ENCODE peak calls at places on chromosomes 4 and X, in seven cellular contexts. F is adrenal gland; G is CD8-positive, alpha-beta T cell; X is PC-9; J is neural crest cell; E is astrocyte; L is bronchial epithelial cell. C is an unnamed sample.

GRCh38 chrX:46573331-46573895 is at the start of gene CHST7:
- DNase-seq in X (no peak), F (peak; percentile 46), E (peak; percentile 55), J (peak; percentile 42), G (peak; percentile 58), L (peak; percentile 31), C (peak; percentile 31)

GRCh38 chrX:17413228-17413627 is 38.2 kb downstream of the NHS start:
- DNase-seq in J (no peak), E (peak; percentile 96), L (peak; percentile 90), G (no peak), F (no peak), X (peak; percentile 82), C (no peak)

GRCh38 chr4:104795264-104795934 is 300.7 kb upstream of the CXXC4 start:
- DNase-seq in E (no peak), X (no peak), F (no peak), J (no peak), G (no peak), L (no peak), C (no peak)

GRCh38 chr4:52098618-52099017 is 47.5 kb downstream of the SPATA18 start:
- DNase-seq in G (no peak), F (no peak), J (no peak), E (no peak), L (peak; percentile 79), X (no peak), C (no peak)

GRCh38 chr4:18020145-18020670 is 1.3 kb downstream of the LCORL start:
- DNase-seq in G (peak; percentile 17), L (no peak), E (no peak), X (no peak), J (peak; percentile 8), F (no peak), C (no peak)

GRCh38 chrX:63754141-63754859 is 30.7 kb downstream of the ARHGEF9 start:
- DNase-seq in L (peak; percentile 5), E (peak; percentile 18), F (no peak), J (no peak), G (peak; percentile 37), X (no peak), C (no peak)

GRCh38 chrX:153851981-153852380 is 21.6 kb upstream of the PDZD4 start:
- DNase-seq in L (no peak), G (no peak), F (no peak), J (no peak), E (no peak), X (no peak), C (no peak)

GRCh38 chr4:139767168-139767567 is 101.5 kb downstream of the MGST2 start:
- DNase-seq in L (no peak), E (peak; percentile 90), J (no peak), F (no peak), X (peak; percentile 43), G (no peak), C (no peak)

GRCh38 chr4:81512371-81512770 is 40.7 kb upstream of the RASGEF1B start:
- DNase-seq in L (no peak), F (no peak), X (no peak), J (no peak), G (no peak), E (no peak), C (no peak)

GRCh38 chrX:53678667-53679066 is 7.9 kb downstream of the HUWE1 start:
- DNase-seq in G (no peak), J (no peak), F (no peak), E (no peak), X (no peak), L (peak; percentile 11), C (no peak)

GRCh38 chr4:98903963-98904362 is 25.0 kb downstream of the EIF4E start:
- DNase-seq in E (no peak), F (no peak), X (no peak), G (no peak), J (no peak), L (no peak), C (no peak)

GRCh38 chr4:140092094-140092820 is 61.7 kb downstream of the MAML3 start:
- DNase-seq in E (no peak), X (peak; percentile 36), J (no peak), L (no peak), G (no peak), F (peak; percentile 57), C (peak; percentile 36)

GRCh38 chr4:26028133-26028792 is 114.2 kb downstream of the SMIM20 start:
- DNase-seq in J (no peak), X (no peak), F (no peak), L (no peak), G (no peak), E (no peak), C (no peak)

GRCh38 chrX:30751497-30751896 is 98.3 kb downstream of the GK start:
- DNase-seq in X (peak; percentile 76), L (peak; percentile 68), F (no peak), G (no peak), E (no peak), J (no peak), C (no peak)

GRCh38 chr4:144712775-144713174 is 66.8 kb downstream of the HHIP start:
- DNase-seq in F (no peak), L (peak; percentile 18), J (no peak), E (peak; percentile 90), G (no peak), X (no peak), C (no peak)

GRCh38 chr4:80171251-80171650 is 26.1 kb upstream of the PRDM8 start:
- DNase-seq in J (no peak), E (peak; percentile 71), G (no peak), X (no peak), L (no peak), F (no peak), C (no peak)

GRCh38 chr4:108559067-108559793 is 61.1 kb upstream of the RPL34 start:
- DNase-seq in X (no peak), E (no peak), L (peak; percentile 37), F (no peak), J (no peak), G (no peak), C (no peak)

GRCh38 chrX:111319451-111319850 is 49.2 kb upstream of the CAPN6 start:
- DNase-seq in F (no peak), J (no peak), E (no peak), L (no peak), X (no peak), G (no peak), C (no peak)

GRCh38 chrX:45011131-45011530 is 138.1 kb downstream of the KDM6A start:
- DNase-seq in E (peak; percentile 85), G (no peak), L (peak; percentile 75), X (peak; percentile 61), J (no peak), F (no peak), C (no peak)

GRCh38 chr4:20253799-20254409 is 2.2 kb downstream of the SLIT2 start:
- DNase-seq in F (peak; percentile 52), G (no peak), E (peak; percentile 15), L (no peak), X (no peak), J (no peak), C (no peak)

GRCh38 chr4:124499266-124499665 is 213.3 kb downstream of the ANKRD50 start:
- DNase-seq in E (no peak), J (no peak), G (no peak), L (no peak), F (no peak), X (no peak), C (no peak)

GRCh38 chr4:40858946-40859345 is 109.2 kb downstream of the NSUN7 start:
- DNase-seq in E (no peak), G (no peak), J (no peak), X (no peak), F (no peak), L (no peak), C (no peak)
- TF ChIP-seq CTCF in E (no peak), G (no peak), J (no peak), X (no peak), F (no peak), L (no peak), C (no peak)

DNA sequence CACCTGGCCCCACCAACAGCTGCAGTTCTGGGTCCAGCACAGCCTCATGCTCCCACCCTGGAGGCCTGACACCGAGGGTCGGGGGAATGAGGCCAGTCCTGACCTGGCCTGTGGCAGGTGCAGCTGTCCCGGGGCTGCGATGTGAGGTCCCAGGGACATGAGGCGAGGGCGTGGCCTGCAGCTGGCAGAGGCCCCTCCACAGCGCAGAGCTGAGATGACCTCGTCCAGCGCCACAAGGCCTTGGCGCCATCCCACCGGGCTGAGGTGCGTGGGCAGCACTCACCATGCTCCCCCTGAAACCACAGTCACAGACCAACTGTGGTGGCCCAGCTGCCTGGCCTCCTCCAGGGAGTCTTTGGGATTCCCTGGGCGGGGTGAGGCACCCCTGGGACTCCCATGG is 26.6 kb upstream of the ADRA2C start:
- DNase-seq in E (no peak), J (no peak), F (no peak), L (no peak), X (no peak), G (no peak), C (no peak)
- TF ChIP-seq CTCF in E (no peak), J (no peak), F (no peak), L (no peak), X (no peak), G (no peak), C (no peak)

GRCh38 chr4:7323461-7323871 is 111.3 kb downstream of the PSAPL1 start:
- DNase-seq in G (no peak), L (no peak), J (no peak), F (no peak), E (no peak), X (no peak), C (no peak)

GRCh38 chr4:7324651-7325121 is 110.0 kb downstream of the PSAPL1 start:
- DNase-seq in E (no peak), X (no peak), F (no peak), J (no peak), G (peak; percentile 34), L (no peak), C (no peak)

GRCh38 chr4:7322166-7322991 is 112.4 kb downstream of the PSAPL1 start:
- DNase-seq in F (no peak), X (no peak), J (no peak), E (no peak), L (no peak), G (no peak), C (no peak)

GRCh38 chr4:7325541-7325940 is 109.2 kb downstream of the PSAPL1 start:
- DNase-seq in J (no peak), F (no peak), G (no peak), E (no peak), X (no peak), L (no peak), C (no peak)

DNA sequence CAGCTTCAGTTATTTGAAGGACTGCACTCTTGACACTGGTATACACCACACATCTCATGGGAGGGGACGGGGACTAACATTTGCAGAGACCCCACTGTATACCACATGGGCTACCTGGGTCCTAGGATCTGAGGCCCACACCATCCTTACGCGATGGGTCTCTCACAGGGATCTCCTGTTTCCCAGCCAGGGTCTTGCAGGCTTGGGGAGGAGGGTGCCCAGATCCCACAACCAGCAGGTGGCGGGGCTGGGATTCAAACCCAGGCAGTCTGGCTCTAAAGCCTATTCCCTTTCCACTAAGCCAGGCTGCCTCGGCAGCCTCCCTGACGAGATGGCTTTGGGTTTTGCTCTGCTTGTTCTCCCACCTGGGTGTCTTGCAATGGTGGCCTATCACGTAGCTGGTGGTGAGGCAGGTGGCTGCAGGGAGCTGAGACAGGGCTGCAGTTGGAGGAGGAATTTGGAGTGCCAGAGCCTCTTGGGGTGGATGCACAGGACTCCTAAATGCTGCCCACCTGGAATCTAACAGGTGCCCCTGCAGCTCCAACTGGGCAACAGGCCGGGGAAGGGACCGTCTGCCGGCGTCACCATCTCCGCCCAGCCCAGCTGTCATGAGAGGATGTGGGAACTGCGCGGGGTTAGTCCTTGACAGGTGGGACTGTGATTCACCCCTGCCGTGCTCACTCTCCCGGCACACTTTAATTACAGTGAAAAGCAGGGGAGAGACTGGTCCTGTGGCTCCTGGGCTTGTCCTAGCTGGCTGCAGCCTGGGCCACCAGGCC is 110.7 kb downstream of the PSAPL1 start:
- DNase-seq in E (no peak), G (peak; percentile 13), X (no peak), L (no peak), J (no peak), F (no peak), C (peak; percentile 54)
- TF ChIP-seq CTCF in E (no peak), G (no peak), X (no peak), L (peak; percentile 8), J (no peak), F (no peak), C (no peak)

GRCh38 chr4:113106076-113106475 is 56.6 kb downstream of the ANK2 start:
- DNase-seq in J (no peak), E (peak; percentile 23), G (no peak), F (no peak), X (no peak), L (peak; percentile 35), C (no peak)
- TF ChIP-seq CTCF in J (peak; percentile 64), E (peak; percentile 48), G (no peak), F (peak; percentile 63), X (peak; percentile 43), L (peak; percentile 20), C (peak; percentile 14)

C was measured in D721Med.